ENCODE peak calls at places on chromosome 4, in seven cellular contexts. E is coronary artery, F is cardiac fibroblast, X is B cell, L is brain microvascular endothelial cell, J is MM.1S, M is right atrium auricular region. G is an unnamed sample.

GRCh38 chr4:118557298-118557851 is 127.8 kb upstream of the METTL14 start:
- DNase-seq in L (peak; percentile 66), J (no peak), X (no peak), M (no peak), E (no peak), F (peak; percentile 84), G (no peak)

GRCh38 chr4:140816806-140817205 is 60.6 kb upstream of the TBC1D9 start:
- DNase-seq in M (no peak), L (no peak), F (no peak), E (no peak), X (no peak), J (no peak), G (no peak)

GRCh38 chr4:14111730-14112171 is 484.2 kb upstream of the BOD1L1 start:
- DNase-seq in L (no peak), J (no peak), M (no peak), X (no peak), F (peak; percentile 84), E (no peak), G (no peak)

GRCh38 chr4:7324651-7325121 is 110.0 kb downstream of the PSAPL1 start:
- DNase-seq in J (no peak), F (no peak), X (no peak), E (no peak), M (no peak), L (no peak), G (no peak)

GRCh38 chr4:15291133-15291532 is 136.7 kb upstream of the C1QTNF7 start:
- DNase-seq in J (no peak), M (no peak), E (no peak), X (no peak), F (peak; percentile 19), L (no peak), G (no peak)

GRCh38 chr4:140943887-140944515 is 187.8 kb upstream of the TBC1D9 start:
- DNase-seq in J (no peak), X (no peak), M (no peak), L (peak; percentile 82), E (no peak), F (peak; percentile 90), G (no peak)

GRCh38 chr4:108917255-108917654 is 154.4 kb upstream of the ETNPPL start:
- DNase-seq in M (no peak), J (no peak), L (no peak), E (no peak), X (no peak), F (no peak), G (no peak)

GRCh38 chr4:46648088-46648744 is 258.3 kb upstream of the GABRA2 start:
- DNase-seq in X (no peak), J (peak; percentile 76), M (no peak), F (peak; percentile 42), L (no peak), E (no peak), G (no peak)

GRCh38 chr4:140233811-140234696 is 80.1 kb upstream of the MAML3 start:
- DNase-seq in M (no peak), X (no peak), F (peak; percentile 74), L (peak; percentile 69), J (no peak), E (no peak), G (no peak)

GRCh38 chr4:25888781-25889180 is 25.2 kb upstream of the SMIM20 start:
- DNase-seq in L (peak; percentile 32), J (no peak), F (peak; percentile 58), E (no peak), X (no peak), M (no peak), G (no peak)

GRCh38 chr4:124334119-124334518 is 378.4 kb downstream of the ANKRD50 start:
- DNase-seq in E (no peak), M (no peak), F (peak; percentile 96), J (peak; percentile 57), L (peak; percentile 83), X (peak; percentile 6), G (no peak)

GRCh38 chr4:141350122-141350904 is 129.6 kb downstream of the ZNF330 start:
- DNase-seq in X (no peak), E (no peak), M (no peak), F (peak; percentile 83), L (peak; percentile 16), J (no peak), G (no peak)

GRCh38 chr4:19982556-19982955 is 269.1 kb upstream of the SLIT2 start:
- DNase-seq in L (peak; percentile 61), F (peak; percentile 77), X (no peak), E (no peak), M (no peak), J (no peak), G (no peak)

GRCh38 chr4:87851332-87851731 is 18.6 kb downstream of the MEPE start:
- DNase-seq in J (no peak), L (no peak), F (no peak), E (no peak), X (no peak), M (no peak), G (no peak)

GRCh38 chr4:22391548-22391947 is 124.3 kb downstream of the ADGRA3 start:
- DNase-seq in E (no peak), J (no peak), F (peak; percentile 22), X (no peak), M (no peak), L (no peak), G (no peak)

GRCh38 chr4:82436780-82437179 is 6.4 kb downstream of the ENOPH1 start:
- DNase-seq in F (no peak), E (no peak), J (no peak), M (no peak), X (no peak), L (no peak), G (no peak)

GRCh38 chr4:22434895-22435294 is 81.0 kb downstream of the ADGRA3 start:
- DNase-seq in J (peak; percentile 47), L (peak; percentile 54), F (peak; percentile 72), M (no peak), X (no peak), E (no peak), G (no peak)

GRCh38 chr4:7418131-7418943 is 16.4 kb downstream of the PSAPL1 start:
- DNase-seq in L (no peak), M (no peak), J (no peak), F (no peak), E (peak; percentile 36), X (no peak), G (peak; percentile 64)

GRCh38 chr4:37475087-37475486 is 211.1 kb downstream of the RELL1 start:
- DNase-seq in F (no peak), L (no peak), J (no peak), X (no peak), M (no peak), E (no peak), G (no peak)

GRCh38 chr4:72112514-72113156 is 80.8 kb downstream of the NPFFR2 start:
- DNase-seq in L (peak; percentile 80), E (no peak), M (no peak), F (peak; percentile 89), X (no peak), J (peak; percentile 20), G (no peak)

GRCh38 chr4:2799971-2800690 is 7.2 kb downstream of the SH3BP2 start:
- DNase-seq in E (no peak), J (no peak), L (no peak), X (peak; percentile 22), M (no peak), F (no peak), G (no peak)

GRCh38 chr4:153564630-153565525 is 98.7 kb downstream of the TMEM131L start:
- DNase-seq in L (no peak), F (peak; percentile 59), E (no peak), M (no peak), X (no peak), J (no peak), G (no peak)

GRCh38 chr4:71460368-71460767 is 121.5 kb downstream of the SLC4A4 start:
- DNase-seq in L (no peak), M (no peak), J (no peak), E (no peak), X (no peak), F (no peak), G (no peak)

GRCh38 chr4:35300996-35301774 is 943.1 kb downstream of the ARAP2 start:
- DNase-seq in M (no peak), X (no peak), E (no peak), L (no peak), J (no peak), F (no peak), G (no peak)

GRCh38 chr4:161894014-161894413 is 269.8 kb downstream of the FSTL5 start:
- DNase-seq in E (no peak), X (no peak), J (no peak), F (no peak), L (no peak), M (no peak), G (no peak)

GRCh38 chr4:88275516-88275915 is 8.8 kb downstream of the PPM1K start:
- DNase-seq in F (peak; percentile 27), X (peak; percentile 58), L (peak; percentile 20), J (no peak), E (no peak), M (no peak), G (no peak)

GRCh38 chr4:15920723-15921591 is 17.6 kb downstream of the FGFBP1 start:
- DNase-seq in L (peak; percentile 100), F (peak; percentile 98), M (peak; percentile 88), X (no peak), E (no peak), J (no peak), G (peak; percentile 87)

GRCh38 chr4:55069248-55069647 is 56.1 kb downstream of the KDR start:
- DNase-seq in L (peak; percentile 61), J (no peak), X (no peak), F (peak; percentile 74), M (no peak), E (no peak), G (no peak)

GRCh38 chr4:8324640-8325239 is 55.2 kb downstream of the HTRA3 start:
- DNase-seq in M (peak; percentile 54), L (no peak), F (peak; percentile 35), X (no peak), E (peak; percentile 50), J (no peak), G (peak; percentile 71)

GRCh38 chr4:87956501-87956900 is 19.0 kb upstream of the SPP1 start:
- DNase-seq in E (no peak), X (no peak), L (no peak), M (no peak), F (no peak), J (no peak), G (no peak)

GRCh38 chr4:146192060-146192459 is 16.5 kb downstream of the LSM6 start:
- DNase-seq in E (no peak), F (peak; percentile 13), J (no peak), L (no peak), X (no peak), M (no peak), G (no peak)
- TF ChIP-seq CTCF in E (no peak), F (no peak), J (no peak), L (no peak), X (no peak), M (peak; percentile 31), G (no peak)

GRCh38 chr4:104064650-104065577 is 345.1 kb upstream of the TACR3 start:
- DNase-seq in X (peak; percentile 5), F (peak; percentile 28), E (no peak), L (peak; percentile 12), J (peak; percentile 71), M (no peak), G (no peak)
- TF ChIP-seq CTCF in X (peak; percentile 24), F (peak; percentile 19), E (peak; percentile 36), L (peak; percentile 75), J (peak; percentile 62), M (peak; percentile 73), G (peak; percentile 57)

GRCh38 chr4:129371901-129372300 is 275.9 kb downstream of the C4orf33 start:
- DNase-seq in M (no peak), F (no peak), J (no peak), L (no peak), X (no peak), E (no peak), G (no peak)
- TF ChIP-seq CTCF in M (no peak), F (no peak), J (no peak), L (no peak), X (no peak), E (no peak), G (no peak)

GRCh38 chr4:145732895-145733880 is 53.2 kb downstream of the C4orf51 start:
- DNase-seq in J (peak; percentile 89), E (peak; percentile 96), L (peak; percentile 92), X (peak; percentile 90), F (peak; percentile 93), M (peak; percentile 93), G (peak; percentile 97)
- TF ChIP-seq CTCF in J (no peak), E (no peak), L (no peak), X (no peak), F (no peak), M (no peak), G (no peak)